ENCODE peak calls at places on chromosomes 6 and 20, in four cellular contexts. One of them, this sample, is unnamed.

GRCh38 chr6:30885999-30886896 is 1.9 kb downstream of the DDR1 start:
- DNase-seq in fibroblast of the aortic adventitia: peak; percentile 39
- DNase-seq in upper lobe of left lung: no peak
- DNase-seq in AG04450: peak; percentile 26
- DNase-seq in this sample: no peak

GRCh38 chr20:57369601-57370000 is 18.5 kb downstream of the RAE1 start:
- DNase-seq in upper lobe of left lung: no peak
- DNase-seq in AG04450: no peak
- DNase-seq in fibroblast of the aortic adventitia: no peak
- DNase-seq in this sample: no peak

GRCh38 chr6:111691345-111692225 is 85.9 kb upstream of the TRAF3IP2 start:
- DNase-seq in fibroblast of the aortic adventitia: peak; percentile 63
- DNase-seq in AG04450: no peak
- DNase-seq in upper lobe of left lung: no peak
- DNase-seq in this sample: no peak

GRCh38 chr6:14804001-14804401 is 441.9 kb upstream of the JARID2 start:
- DNase-seq in AG04450: no peak
- DNase-seq in fibroblast of the aortic adventitia: no peak
- DNase-seq in upper lobe of left lung: no peak
- DNase-seq in this sample: no peak

GRCh38 chr6:142165227-142165626 is 18.2 kb downstream of the VTA1 start:
- DNase-seq in AG04450: no peak
- DNase-seq in fibroblast of the aortic adventitia: no peak
- DNase-seq in upper lobe of left lung: no peak
- DNase-seq in this sample: no peak

GRCh38 chr6:148776321-148776966 is 29.6 kb downstream of the UST start:
- DNase-seq in upper lobe of left lung: no peak
- DNase-seq in AG04450: peak; percentile 39
- DNase-seq in fibroblast of the aortic adventitia: peak; percentile 85
- DNase-seq in this sample: no peak

GRCh38 chr6:134267917-134268361 is 50.0 kb downstream of the SGK1 start:
- DNase-seq in fibroblast of the aortic adventitia: no peak
- DNase-seq in AG04450: no peak
- DNase-seq in upper lobe of left lung: peak; percentile 24
- DNase-seq in this sample: no peak

GRCh38 chr6:42135722-42136121 is 6.7 kb downstream of the C6orf132 start:
- DNase-seq in AG04450: no peak
- DNase-seq in fibroblast of the aortic adventitia: no peak
- DNase-seq in upper lobe of left lung: no peak
- DNase-seq in this sample: no peak

GRCh38 chr6:157689875-157690274 is 133.2 kb upstream of the SNX9 start:
- DNase-seq in upper lobe of left lung: no peak
- DNase-seq in AG04450: no peak
- DNase-seq in fibroblast of the aortic adventitia: no peak
- DNase-seq in this sample: no peak

GRCh38 chr6:168605964-168606363 is 165.0 kb downstream of the SMOC2 start:
- DNase-seq in upper lobe of left lung: no peak
- DNase-seq in fibroblast of the aortic adventitia: no peak
- DNase-seq in AG04450: no peak
- DNase-seq in this sample: no peak

GRCh38 chr20:45266977-45267376 is 12.6 kb upstream of the SLPI start:
- DNase-seq in fibroblast of the aortic adventitia: no peak
- DNase-seq in AG04450: no peak
- DNase-seq in upper lobe of left lung: no peak
- DNase-seq in this sample: no peak

GRCh38 chr20:5714261-5715041 is 35.8 kb upstream of the SHLD1 start:
- DNase-seq in AG04450: no peak
- DNase-seq in fibroblast of the aortic adventitia: no peak
- DNase-seq in upper lobe of left lung: no peak
- DNase-seq in this sample: no peak

GRCh38 chr6:30102701-30103629 is 9.9 kb downstream of the TRIM31 start:
- DNase-seq in AG04450: peak; percentile 64
- DNase-seq in upper lobe of left lung: no peak
- DNase-seq in fibroblast of the aortic adventitia: peak; percentile 89
- DNase-seq in this sample: peak; percentile 68

GRCh38 chr6:6882593-6882992 is 225.2 kb upstream of the RREB1 start:
- DNase-seq in upper lobe of left lung: no peak
- DNase-seq in fibroblast of the aortic adventitia: no peak
- DNase-seq in AG04450: no peak
- DNase-seq in this sample: no peak

GRCh38 chr6:41596807-41597206 is 41.5 kb upstream of the MDFI start:
- DNase-seq in fibroblast of the aortic adventitia: no peak
- DNase-seq in upper lobe of left lung: no peak
- DNase-seq in AG04450: no peak
- DNase-seq in this sample: no peak

GRCh38 chr6:168699631-168700315 is 258.8 kb downstream of the SMOC2 start:
- DNase-seq in upper lobe of left lung: no peak
- DNase-seq in AG04450: no peak
- DNase-seq in fibroblast of the aortic adventitia: peak; percentile 37
- DNase-seq in this sample: no peak

GRCh38 chr6:37331047-37331446 is 22.7 kb upstream of the RNF8 start:
- DNase-seq in upper lobe of left lung: peak; percentile 53
- DNase-seq in fibroblast of the aortic adventitia: no peak
- DNase-seq in AG04450: no peak
- DNase-seq in this sample: no peak

GRCh38 chr20:32036716-32037355 is 15.2 kb upstream of the HCK start:
- DNase-seq in upper lobe of left lung: no peak
- DNase-seq in AG04450: no peak
- DNase-seq in fibroblast of the aortic adventitia: peak; percentile 73
- DNase-seq in this sample: no peak

GRCh38 chr6:164897523-164898094 is 411.8 kb downstream of the C6orf118 start:
- DNase-seq in upper lobe of left lung: no peak
- DNase-seq in fibroblast of the aortic adventitia: no peak
- DNase-seq in AG04450: no peak
- DNase-seq in this sample: no peak
- TF ChIP-seq CTCF in upper lobe of left lung: no peak
- TF ChIP-seq CTCF in fibroblast of the aortic adventitia: no peak
- TF ChIP-seq CTCF in AG04450: no peak
- TF ChIP-seq CTCF in this sample: no peak

GRCh38 chr6:89597988-89598387 is 40.6 kb downstream of the LYRM2 start:
- DNase-seq in AG04450: no peak
- DNase-seq in upper lobe of left lung: no peak
- DNase-seq in fibroblast of the aortic adventitia: peak; percentile 66
- DNase-seq in this sample: no peak
- TF ChIP-seq CTCF in AG04450: no peak
- TF ChIP-seq CTCF in upper lobe of left lung: no peak
- TF ChIP-seq CTCF in fibroblast of the aortic adventitia: peak; percentile 18
- TF ChIP-seq CTCF in this sample: no peak

GRCh38 chr6:2209226-2209809 is 36.1 kb downstream of the GMDS start:
- DNase-seq in upper lobe of left lung: no peak
- DNase-seq in fibroblast of the aortic adventitia: peak; percentile 18
- DNase-seq in AG04450: no peak
- DNase-seq in this sample: no peak
- TF ChIP-seq CTCF in upper lobe of left lung: peak; percentile 20
- TF ChIP-seq CTCF in fibroblast of the aortic adventitia: peak; percentile 52
- TF ChIP-seq CTCF in AG04450: peak; percentile 63
- TF ChIP-seq CTCF in this sample: no peak

DNA sequence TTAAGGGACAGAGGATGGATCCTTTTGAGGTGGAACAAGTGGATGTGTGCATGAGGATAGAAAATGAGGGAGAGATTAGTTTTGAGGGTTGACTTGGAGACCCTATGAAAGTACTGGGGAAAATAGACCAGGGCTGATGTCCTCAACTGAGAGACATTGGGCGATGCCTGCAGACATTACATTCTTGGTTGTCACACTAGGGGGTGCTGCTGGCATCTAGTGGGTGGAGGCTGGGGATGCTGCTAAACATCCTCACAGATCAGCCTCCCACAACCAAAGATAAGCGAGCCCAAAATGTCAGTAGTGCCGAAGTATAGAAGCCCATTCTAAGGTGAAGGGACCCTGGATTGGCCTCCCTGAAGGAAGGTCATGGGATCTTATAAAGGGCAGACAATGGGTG is 63.3 kb downstream of the MOCS1 start:
- DNase-seq in upper lobe of left lung: no peak
- DNase-seq in AG04450: no peak
- DNase-seq in fibroblast of the aortic adventitia: no peak
- DNase-seq in this sample: no peak
- TF ChIP-seq CTCF in upper lobe of left lung: no peak
- TF ChIP-seq CTCF in AG04450: no peak
- TF ChIP-seq CTCF in fibroblast of the aortic adventitia: peak; percentile 1
- TF ChIP-seq CTCF in this sample: no peak

GRCh38 chr20:20864346-20865096 is 152.1 kb upstream of the RALGAPA2 start:
- DNase-seq in AG04450: no peak
- DNase-seq in upper lobe of left lung: no peak
- DNase-seq in fibroblast of the aortic adventitia: peak; percentile 3
- DNase-seq in this sample: no peak
- TF ChIP-seq CTCF in AG04450: peak; percentile 19
- TF ChIP-seq CTCF in upper lobe of left lung: no peak
- TF ChIP-seq CTCF in fibroblast of the aortic adventitia: peak; percentile 5
- TF ChIP-seq CTCF in this sample: no peak

DNA sequence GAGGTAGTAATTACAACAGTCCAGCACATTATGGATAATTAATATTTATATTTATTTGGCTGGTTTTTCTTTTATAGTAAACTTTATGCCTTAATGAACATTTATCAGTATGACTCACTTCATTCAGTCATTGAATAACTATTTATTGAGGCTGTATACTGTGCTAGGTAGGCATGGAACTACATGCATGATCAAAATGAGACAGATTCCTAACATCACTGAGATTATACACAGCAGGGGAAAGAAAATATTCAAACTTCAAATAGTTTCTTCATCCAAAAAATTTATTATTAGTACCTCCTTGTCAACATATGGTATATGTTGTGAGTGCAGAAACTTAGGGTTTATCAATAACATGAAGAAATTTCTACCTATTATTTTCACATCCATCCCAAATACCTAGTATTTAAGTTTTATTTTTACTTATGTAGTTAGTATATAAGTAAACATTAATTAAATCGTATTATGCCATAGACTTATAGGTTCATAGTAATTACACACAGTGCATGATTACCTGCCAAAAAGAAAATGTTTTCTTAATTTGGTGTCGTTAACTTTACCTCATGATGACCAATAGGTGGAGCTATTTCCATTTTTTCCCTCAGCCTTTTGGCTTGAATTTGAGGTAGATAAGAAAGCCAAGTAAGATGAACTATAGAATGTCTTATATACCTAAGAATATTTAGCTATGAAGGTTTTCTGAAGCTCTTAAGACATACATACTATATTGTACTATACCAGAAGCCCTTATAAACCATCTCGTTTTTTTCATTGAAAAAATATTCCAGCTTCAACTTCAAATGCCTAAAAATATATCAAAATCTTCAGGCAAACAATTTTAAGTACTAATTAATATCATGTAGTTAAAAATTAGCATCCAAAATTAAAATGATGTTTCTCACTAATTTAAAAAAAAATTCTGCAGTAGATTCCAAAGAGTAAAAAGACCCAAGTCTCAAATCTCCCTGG is 12.5 kb upstream of the TMEM30A start:
- DNase-seq in AG04450: no peak
- DNase-seq in fibroblast of the aortic adventitia: peak; percentile 81
- DNase-seq in upper lobe of left lung: no peak
- DNase-seq in this sample: no peak
- TF ChIP-seq CTCF in AG04450: peak; percentile 73
- TF ChIP-seq CTCF in fibroblast of the aortic adventitia: peak; percentile 66
- TF ChIP-seq CTCF in upper lobe of left lung: peak; percentile 25
- TF ChIP-seq CTCF in this sample: peak; percentile 66

This sample was measured in activated B cell treated with CpG ODN at 0.5 μM for 24 hours.